ENCODE peak calls at places on chromosome X, in six cellular contexts. U is AG09309; B is mammary epithelial cell; J is tibial nerve; L is ascending aorta; W is CD8-positive, alpha-beta memory T cell. M is an unnamed sample.

GRCh38 chrX:155592331-155592730 is 20.4 kb downstream of the TMLHE start:
- DNase-seq in U (no peak), W (no peak), J (no peak), L (no peak), B (no peak), M (no peak)

GRCh38 chrX:135112096-135112729 is 8.1 kb downstream of the ETDB start:
- DNase-seq in W (peak), L (no peak), J (peak), U (peak), B (peak), M (no peak)

GRCh38 chrX:19176901-19177630 is 54.8 kb upstream of the ADGRG2 start:
- DNase-seq in W (no peak), U (no peak), L (no peak), J (no peak), B (no peak), M (no peak)

GRCh38 chrX:54357414-54358377 is at the start of gene WNK3:
- DNase-seq in W (peak), J (peak), U (no peak), L (peak), B (peak), M (peak)

GRCh38 chrX:70030242-70030823 is 19.4 kb downstream of the AWAT2 start:
- DNase-seq in L (no peak), B (peak), U (no peak), W (peak), J (no peak), M (peak)

GRCh38 chrX:104282326-104282725 is 27.6 kb upstream of the ESX1 start:
- DNase-seq in W (no peak), L (no peak), B (no peak), J (no peak), U (no peak), M (no peak)

GRCh38 chrX:10603612-10604011 is 16.8 kb downstream of the MID1 start:
- DNase-seq in U (no peak), B (no peak), J (no peak), W (no peak), L (no peak), M (peak)

GRCh38 chrX:17377795-17378194 is 2.8 kb downstream of the NHS start:
- DNase-seq in W (no peak), J (no peak), L (no peak), U (no peak), B (peak), M (peak)

GRCh38 chrX:42096262-42096939 is 173.0 kb upstream of the CASK start:
- DNase-seq in B (peak), J (no peak), L (peak), U (peak), W (no peak), M (no peak)

GRCh38 chrX:82627568-82627967 is 880.5 kb upstream of the POU3F4 start:
- DNase-seq in J (no peak), U (no peak), B (peak), L (no peak), W (no peak), M (no peak)

GRCh38 chrX:106802388-106803275 is at the start of gene TBC1D8B:
- DNase-seq in U (peak), B (peak), W (peak), L (peak), J (peak), M (peak)

GRCh38 chrX:30786374-30786773 is 102.7 kb downstream of the TAB3 start:
- DNase-seq in L (no peak), B (peak), U (no peak), W (no peak), J (no peak), M (no peak)

GRCh38 chrX:132631579-132632232 is 142.9 kb upstream of the MBNL3 start:
- DNase-seq in J (no peak), B (peak), W (peak), U (peak), L (no peak), M (peak)

GRCh38 chrX:48540015-48540350 is 469 bp downstream of the TBC1D25 start:
- DNase-seq in U (no peak), B (peak), W (peak), L (no peak), J (peak), M (peak)

GRCh38 chrX:13085533-13085932 is 41.1 kb upstream of the FAM9C start:
- DNase-seq in B (no peak), U (no peak), J (no peak), W (peak), L (no peak), M (no peak)

GRCh38 chrX:15451913-15452312 is 41.2 kb downstream of the PIR start:
- DNase-seq in J (no peak), B (peak), U (no peak), W (no peak), L (no peak), M (no peak)

GRCh38 chrX:40460926-40461325 is 119.8 kb upstream of the ATP6AP2 start:
- DNase-seq in W (no peak), L (no peak), J (no peak), B (no peak), U (no peak), M (no peak)

GRCh38 chrX:47483310-47484268 is 567 bp upstream of the ZNF41 start:
- DNase-seq in B (peak), J (peak), U (no peak), L (no peak), W (no peak), M (peak)

GRCh38 chrX:19886888-19887531 is 390 bp downstream of the SH3KBP1 start:
- DNase-seq in B (no peak), U (no peak), W (peak), J (no peak), L (no peak), M (peak)

GRCh38 chrX:136065044-136065671 is 79.9 kb downstream of the SLC9A6 start:
- DNase-seq in W (peak), B (no peak), J (peak), L (no peak), U (no peak), M (no peak)

GRCh38 chrX:38636949-38637819 is 75.8 kb downstream of the TSPAN7 start:
- DNase-seq in J (no peak), L (no peak), U (no peak), W (no peak), B (no peak), M (no peak)

GRCh38 chrX:131058136-131058868 is at the start of gene ARHGAP36:
- DNase-seq in U (no peak), B (no peak), L (no peak), J (no peak), W (no peak), M (peak)

GRCh38 chrX:109632906-109633504 is 8.0 kb upstream of the KCNE5 start:
- DNase-seq in W (no peak), B (no peak), L (no peak), J (no peak), U (no peak), M (peak)

GRCh38 chrX:119887721-119888425 is 7.8 kb upstream of the AKAP14 start:
- DNase-seq in L (no peak), W (peak), J (no peak), U (no peak), B (no peak), M (peak)

GRCh38 chrX:9285342-9285771 is 179.5 kb upstream of the TBL1X start:
- DNase-seq in L (no peak), J (no peak), W (no peak), U (no peak), B (no peak), M (no peak)

GRCh38 chrX:18996536-18996935 is 12.6 kb upstream of the PHKA2 start:
- DNase-seq in J (no peak), B (no peak), W (no peak), L (no peak), U (no peak), M (peak)

GRCh38 chrX:71668248-71668595 is 876 bp downstream of the LOC101059915 start:
- DNase-seq in L (no peak), J (no peak), U (no peak), W (no peak), B (no peak), M (peak)
- H3K4me3 ChIP-seq in L (no peak), J (no peak), U (no peak), W (no peak), B (no peak), M (no peak)

GRCh38 chrX:25005034-25005381 is 10.8 kb downstream of the ARX start:
- DNase-seq in J (no peak), L (no peak), W (no peak), B (no peak), U (no peak), M (peak)

GRCh38 chrX:25004485-25005032 is 11.2 kb downstream of the ARX start:
- DNase-seq in W (no peak), U (no peak), J (no peak), L (no peak), B (no peak), M (peak)

GRCh38 chrX:25006586-25007058 is 9.1 kb downstream of the ARX start:
- DNase-seq in W (no peak), B (no peak), L (no peak), U (no peak), J (no peak), M (peak)

GRCh38 chrX:25004040-25004439 is 11.7 kb downstream of the ARX start:
- DNase-seq in J (no peak), L (no peak), U (no peak), W (no peak), B (no peak), M (peak)

GRCh38 chrX:25005382-25006185 is 10.2 kb downstream of the ARX start:
- DNase-seq in L (no peak), B (no peak), J (no peak), W (no peak), U (no peak), M (peak)
- H3K4me3 ChIP-seq in L (no peak), B (no peak), J (no peak), W (no peak), U (peak), M (peak)

GRCh38 chrX:153768311-153769157 is 4.5 kb downstream of the PLXNB3 start:
- DNase-seq in B (no peak), U (no peak), J (no peak), L (no peak), W (no peak), M (peak)

GRCh38 chrX:153767674-153768055 is 3.6 kb downstream of the PLXNB3 start:
- DNase-seq in W (no peak), U (no peak), B (no peak), L (no peak), J (no peak), M (peak)

GRCh38 chrX:153766098-153766817 is 2.2 kb downstream of the PLXNB3 start:
- DNase-seq in J (no peak), W (no peak), B (peak), U (no peak), L (no peak), M (peak)

GRCh38 chrX:153765138-153766079 is 1.4 kb downstream of the PLXNB3 start:
- DNase-seq in B (no peak), U (no peak), J (no peak), L (no peak), W (no peak), M (peak)

DNA sequence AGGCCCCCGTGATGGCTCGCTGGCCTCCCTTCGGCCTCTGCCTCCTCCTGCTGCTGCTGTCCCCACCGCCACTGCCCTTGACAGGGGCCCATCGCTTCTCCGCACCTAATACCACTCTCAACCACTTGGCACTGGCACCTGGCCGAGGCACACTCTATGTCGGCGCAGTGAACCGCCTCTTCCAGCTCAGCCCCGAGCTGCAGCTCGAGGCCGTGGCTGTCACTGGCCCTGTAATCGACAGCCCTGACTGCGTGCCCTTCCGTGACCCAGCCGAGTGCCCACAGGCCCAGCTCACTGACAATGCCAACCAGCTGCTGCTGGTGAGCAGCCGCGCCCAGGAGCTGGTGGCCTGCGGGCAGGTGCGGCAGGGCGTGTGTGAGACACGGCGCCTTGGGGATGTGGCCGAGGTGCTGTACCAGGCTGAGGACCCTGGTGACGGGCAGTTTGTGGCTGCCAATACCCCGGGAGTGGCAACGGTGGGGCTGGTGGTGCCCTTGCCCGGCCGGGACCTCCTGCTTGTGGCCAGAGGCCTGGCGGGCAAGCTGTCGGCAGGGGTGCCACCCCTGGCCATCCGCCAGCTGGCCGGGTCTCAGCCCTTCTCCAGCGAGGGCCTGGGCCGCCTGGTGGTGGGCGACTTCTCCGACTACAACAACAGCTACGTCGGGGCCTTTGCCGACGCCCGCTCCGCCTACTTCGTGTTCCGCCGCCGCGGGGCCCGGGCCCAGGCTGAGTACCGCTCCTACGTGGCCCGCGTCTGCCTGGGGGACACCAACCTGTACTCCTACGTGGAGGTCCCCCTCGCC is 3.0 kb downstream of the PLXNB3 start:
- DNase-seq in B (no peak), L (no peak), J (no peak), U (no peak), W (no peak), M (peak)
- H3K4me3 ChIP-seq in B (no peak), L (no peak), J (peak), U (no peak), W (no peak), M (no peak)

DNA sequence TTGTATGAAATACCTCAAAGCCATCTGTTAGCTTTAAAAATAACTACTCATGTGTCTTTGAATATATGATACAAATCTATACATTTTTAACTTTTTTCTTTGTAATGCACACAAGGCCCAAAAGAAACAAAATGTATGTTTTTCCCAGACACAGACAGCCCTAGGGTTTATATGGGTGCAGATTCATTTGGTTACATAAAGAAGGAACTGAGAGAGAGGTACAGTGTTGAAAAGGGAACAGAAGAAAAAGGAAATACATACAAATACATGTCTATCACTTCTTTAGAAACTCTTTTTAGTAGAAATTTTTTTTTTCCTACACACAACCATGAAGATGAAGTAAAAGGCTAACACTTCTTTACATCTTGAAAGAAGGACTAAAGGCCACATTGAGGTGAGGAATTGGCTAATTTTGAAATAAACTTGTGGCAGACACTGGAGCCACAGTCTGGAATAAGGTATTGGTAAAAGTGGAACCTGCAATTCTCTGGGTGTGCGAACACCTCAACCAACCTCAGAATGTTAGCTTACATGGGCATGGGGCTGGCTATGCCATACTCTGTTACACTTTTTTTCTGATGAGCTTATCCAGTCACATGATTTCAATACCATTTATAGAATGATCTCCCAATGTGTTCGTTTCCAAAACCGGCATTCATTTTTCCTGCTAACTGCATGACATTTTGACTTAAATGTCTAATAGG is 67.9 kb downstream of the FAM47C start:
- DNase-seq in W (no peak), U (no peak), L (no peak), B (no peak), J (no peak), M (no peak)
- H3K4me3 ChIP-seq in W (no peak), U (no peak), L (no peak), B (no peak), J (no peak), M (no peak)

DNA sequence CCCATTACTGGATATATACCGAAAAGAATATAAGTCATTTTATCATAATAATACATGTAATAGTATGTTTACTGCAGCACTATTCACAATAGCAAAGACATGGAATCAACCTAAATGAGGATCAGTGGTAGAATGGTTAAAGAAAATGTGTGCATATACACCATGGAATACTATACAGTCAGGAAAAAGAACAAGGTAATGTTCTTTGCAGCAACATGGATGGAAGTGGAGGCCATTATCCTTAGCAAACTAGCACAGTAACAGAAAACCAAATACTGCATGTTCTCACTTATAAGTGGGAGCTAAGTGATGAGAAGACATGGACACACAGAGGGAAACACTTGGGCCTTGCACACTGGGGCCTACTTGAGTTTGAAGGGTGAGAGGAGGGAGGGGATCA is 207.4 kb upstream of the APOOL start:
- DNase-seq in W (no peak), B (no peak), U (no peak), L (no peak), J (no peak), M (no peak)
- H3K4me3 ChIP-seq in W (no peak), B (no peak), U (no peak), L (no peak), J (no peak), M (no peak)

DNA sequence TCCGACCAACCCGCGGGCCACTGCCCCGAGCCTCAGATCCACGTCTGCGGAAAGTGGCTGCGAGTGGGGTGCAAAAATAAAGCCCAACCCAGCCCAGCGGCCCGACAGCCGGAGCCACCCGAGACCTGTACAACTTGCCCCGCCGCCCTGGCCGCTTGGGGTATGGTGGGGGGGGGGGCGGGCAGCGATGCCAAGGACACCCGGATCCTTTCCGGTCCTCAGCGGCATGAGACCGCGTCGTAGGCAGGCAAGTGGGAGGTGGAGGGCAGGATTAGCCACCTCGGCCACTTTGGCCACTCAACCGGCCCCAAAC is 1.6 kb downstream of the SLITRK4 start:
- DNase-seq in U (no peak), W (no peak), L (no peak), J (no peak), B (no peak), M (peak)
- H3K4me3 ChIP-seq in U (no peak), W (no peak), L (peak), J (peak), B (no peak), M (peak)